ENCODE peak calls at places on chromosome 6, in eight cellular contexts. L, C, G, H, K, X, U and J are unnamed samples.

GRCh38 chr6:110703010-110703905 is 112.0 kb downstream of the CDK19 start:
- DNase-seq in L (no peak), G (no peak), H (no peak), C (no peak), X (no peak), K (no peak), U (no peak), J (no peak)

GRCh38 chr6:8434727-8435092 is 635 bp downstream of the SLC35B3 start:
- DNase-seq in G (no peak), H (no peak), L (no peak), C (no peak), K (no peak), U (no peak), X (no peak), J (no peak)

GRCh38 chr6:17476506-17476905 is 83.1 kb downstream of the CAP2 start:
- DNase-seq in X (no peak), H (no peak), L (no peak), U (no peak), K (no peak), C (no peak), G (no peak), J (no peak)

GRCh38 chr6:29602564-29603361 is 17.8 kb downstream of the OR2H2 start:
- DNase-seq in C (peak; percentile 68), K (no peak), G (no peak), X (no peak), H (peak; percentile 6), L (no peak), U (no peak), J (no peak)

GRCh38 chr6:31065556-31065955 is 46.8 kb downstream of the C6orf15 start:
- DNase-seq in L (peak; percentile 27), G (no peak), K (no peak), X (no peak), H (no peak), U (no peak), C (no peak), J (no peak)

GRCh38 chr6:138467901-138468300 is 31.4 kb downstream of the NHSL1 start:
- DNase-seq in H (no peak), C (no peak), G (no peak), X (no peak), K (no peak), L (no peak), U (no peak), J (no peak)

GRCh38 chr6:146657432-146657831 is 58.7 kb downstream of the ADGB start:
- DNase-seq in C (no peak), X (no peak), U (no peak), G (no peak), L (no peak), K (no peak), H (no peak), J (no peak)

GRCh38 chr6:63456734-63457133 is 115.5 kb upstream of the LOC128125822 start:
- DNase-seq in L (no peak), U (no peak), K (no peak), X (no peak), H (no peak), C (no peak), G (no peak), J (no peak)

GRCh38 chr6:43277643-43278523 is 20.2 kb upstream of the SLC22A7 start:
- DNase-seq in U (no peak), K (no peak), X (no peak), G (no peak), H (no peak), C (peak; percentile 53), L (peak; percentile 98), J (no peak)

GRCh38 chr6:13011612-13012146 is 295.1 kb downstream of the PHACTR1 start:
- DNase-seq in K (no peak), C (no peak), H (no peak), X (no peak), U (no peak), G (no peak), L (peak; percentile 56), J (no peak)

GRCh38 chr6:170533792-170534191 is 19.3 kb downstream of the PSMB1 start:
- DNase-seq in G (no peak), X (no peak), L (no peak), C (no peak), H (no peak), U (no peak), K (no peak), J (no peak)

GRCh38 chr6:27604986-27605385 is 132.1 kb upstream of the ZNF184 start:
- DNase-seq in X (no peak), K (no peak), G (no peak), C (no peak), L (no peak), U (no peak), H (no peak), J (peak; percentile 56)

GRCh38 chr6:137341721-137342195 is 122.6 kb upstream of the IFNGR1 start:
- DNase-seq in U (no peak), G (no peak), H (no peak), C (no peak), X (peak; percentile 39), L (peak; percentile 65), K (no peak), J (peak; percentile 76)

GRCh38 chr6:109260126-109260525 is 122.1 kb downstream of the CD164 start:
- DNase-seq in K (no peak), C (no peak), X (no peak), G (no peak), H (no peak), U (no peak), L (no peak), J (no peak)

GRCh38 chr6:90079555-90080490 is 185.6 kb downstream of the GJA10 start:
- DNase-seq in H (no peak), U (no peak), C (no peak), G (no peak), K (no peak), L (no peak), X (no peak), J (no peak)

GRCh38 chr6:110255356-110255755 is 75.1 kb downstream of the CDC40 start:
- DNase-seq in C (peak; percentile 78), U (no peak), X (no peak), K (peak; percentile 34), L (peak; percentile 8), G (no peak), H (no peak), J (peak; percentile 13)

DNA sequence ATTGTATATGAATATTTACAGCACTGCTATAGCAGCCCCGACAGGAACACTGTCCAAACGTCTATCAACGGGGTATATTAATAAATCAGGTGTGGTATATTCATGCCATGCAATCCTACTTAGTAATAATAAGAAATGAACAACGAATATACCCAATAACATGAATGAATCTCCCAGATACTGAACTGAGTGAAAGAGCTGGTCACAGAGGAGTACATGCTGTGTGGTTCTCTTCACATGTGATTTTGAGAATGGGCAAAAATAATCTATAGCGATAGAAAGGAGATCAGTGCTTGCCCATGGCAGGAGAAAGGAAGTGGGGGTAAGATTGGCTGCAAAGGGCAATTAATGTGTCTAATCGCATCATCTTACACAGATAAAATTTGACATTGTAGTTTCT is 3.7 kb upstream of the TAAR6 start:
- DNase-seq in G (no peak), L (no peak), X (no peak), U (no peak), K (no peak), H (no peak), C (no peak), J (no peak)
- H3K27me3 ChIP-seq in G (no peaks in the 10 kb centered on the region), L (no peaks in the 10 kb centered on the region), X (peaks cover 13% of the 10 kb centered on the region), U (no peaks in the 10 kb centered on the region), K (no peaks in the 10 kb centered on the region), H (no peaks in the 10 kb centered on the region), C (no peaks in the 10 kb centered on the region), J (peaks cover 86% of the 10 kb centered on the region)

DNA sequence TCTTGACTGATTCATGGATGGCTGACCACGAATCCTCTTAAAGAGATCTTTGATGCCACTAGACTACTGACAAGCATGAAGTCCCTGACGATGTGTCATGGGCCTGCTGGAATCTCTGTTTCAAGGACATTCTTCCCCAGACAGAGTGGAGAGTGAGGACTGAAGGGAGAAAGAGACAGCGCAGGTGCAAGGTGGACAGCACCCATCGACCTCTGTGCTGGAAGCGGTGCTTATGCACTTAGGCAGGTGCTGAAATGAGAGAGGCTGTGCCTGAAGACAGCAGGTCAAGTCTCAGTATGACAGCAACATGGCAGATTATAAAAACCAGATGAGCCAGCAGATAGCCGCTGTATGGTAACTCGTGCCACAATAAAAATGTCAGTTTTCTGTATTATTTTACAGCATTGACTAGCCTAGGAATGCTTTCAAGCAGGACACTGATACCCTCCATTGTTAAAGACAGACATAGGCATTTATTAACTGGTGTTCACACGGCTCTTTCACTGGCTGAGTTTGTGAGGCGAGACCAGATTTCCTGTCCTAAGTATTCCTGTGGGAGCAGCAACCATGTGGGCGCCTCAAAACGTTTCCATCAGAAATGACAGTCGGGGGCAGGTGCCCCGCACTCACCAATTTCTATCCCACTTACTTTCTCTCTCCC is 47.5 kb downstream of the FOXC1 start:
- DNase-seq in K (no peak), L (no peak), X (no peak), G (no peak), H (no peak), U (no peak), C (peak; percentile 42), J (no peak)
- H3K27me3 ChIP-seq in K (no peaks in the 10 kb centered on the region), L (no peaks in the 10 kb centered on the region), X (no peaks in the 10 kb centered on the region), G (no peaks in the 10 kb centered on the region), H (no peaks in the 10 kb centered on the region), U (no peaks in the 10 kb centered on the region), C (no peaks in the 10 kb centered on the region), J (no peaks in the 10 kb centered on the region)

DNA sequence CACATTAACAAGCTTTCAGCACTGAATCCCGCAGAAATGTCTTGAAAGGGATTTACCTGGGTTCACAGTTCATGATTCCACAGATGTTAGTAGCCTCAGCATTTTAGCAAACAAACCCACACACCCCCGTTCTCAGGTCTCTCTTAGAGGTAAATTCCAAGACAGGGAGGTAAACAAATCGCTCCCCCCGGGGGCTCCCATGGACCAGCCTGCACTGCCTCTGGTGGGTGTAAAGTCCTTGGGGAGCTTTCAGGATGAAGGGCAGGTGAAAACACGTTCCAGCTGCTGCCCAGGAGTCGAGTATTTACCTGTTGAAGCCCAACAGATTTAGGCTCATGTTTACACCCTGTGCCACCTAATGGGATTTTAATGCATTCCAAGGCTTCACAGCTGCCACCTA is 187.0 kb upstream of the FOXQ1 start:
- DNase-seq in L (no peak), H (no peak), C (no peak), K (no peak), X (no peak), U (no peak), G (no peak), J (no peak)
- H3K27me3 ChIP-seq in L (no peaks in the 10 kb centered on the region), H (peaks cover 1% of the 10 kb centered on the region), C (no peaks in the 10 kb centered on the region), K (no peaks in the 10 kb centered on the region), X (no peaks in the 10 kb centered on the region), U (no peaks in the 10 kb centered on the region), G (no peaks in the 10 kb centered on the region), J (no peaks in the 10 kb centered on the region)

DNA sequence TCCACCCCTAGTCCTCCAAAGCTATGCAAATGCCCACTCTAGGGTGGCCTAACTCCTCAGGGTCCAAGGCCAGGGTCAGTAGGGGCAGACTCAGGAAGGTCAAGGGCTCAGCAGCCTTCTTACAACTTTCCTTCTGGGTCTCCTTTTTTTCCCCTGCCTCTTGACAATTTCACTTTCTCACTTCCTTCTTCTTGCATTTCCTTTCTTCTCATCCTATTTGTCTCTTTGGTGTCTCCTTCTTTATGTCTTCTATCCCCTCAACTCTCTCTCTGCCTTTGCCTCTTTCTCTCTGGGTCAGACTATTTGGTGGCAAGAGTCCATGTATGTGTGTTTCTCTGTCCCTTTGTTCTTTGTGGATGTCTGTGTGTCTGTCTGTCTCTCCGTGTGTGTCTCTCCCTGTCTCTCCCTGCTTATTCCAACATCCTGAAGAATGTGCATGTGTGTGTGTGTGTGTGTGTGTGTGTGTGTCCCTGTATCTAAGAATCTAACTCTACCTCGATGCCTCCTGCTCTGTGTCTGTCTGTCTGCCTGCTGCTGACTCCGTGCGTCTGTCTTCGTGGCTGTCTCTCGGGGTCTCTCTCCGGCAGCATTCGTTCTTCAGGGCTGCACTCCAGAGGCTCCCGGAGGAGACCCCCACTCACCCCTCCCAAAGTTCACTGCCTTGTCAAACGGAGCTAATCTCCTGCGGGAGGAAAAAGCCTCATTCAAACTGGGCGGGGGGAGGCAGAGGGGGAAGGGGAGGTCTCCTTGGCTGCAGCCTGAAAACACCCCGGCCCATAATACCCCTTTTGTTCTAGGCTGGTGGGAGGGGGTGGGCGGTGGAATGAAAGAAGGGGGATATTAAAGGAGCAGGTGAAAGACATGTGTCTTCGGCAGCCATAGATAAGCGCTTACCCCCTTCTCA is 51.7 kb upstream of the FOXP4 start:
- DNase-seq in C (no peak), K (no peak), X (no peak), H (no peak), L (no peak), U (no peak), G (no peak), J (no peak)
- H3K27me3 ChIP-seq in C (no peaks in the 10 kb centered on the region), K (no peaks in the 10 kb centered on the region), X (peaks cover 6% of the 10 kb centered on the region), H (no peaks in the 10 kb centered on the region), L (no peaks in the 10 kb centered on the region), U (no peaks in the 10 kb centered on the region), G (no peaks in the 10 kb centered on the region), J (no peaks in the 10 kb centered on the region)